ENCODE peak calls at places on chromosomes 12 and 14, in six cellular contexts. S is HepG2; C is choroid plexus epithelial cell; V is T-cell; Y is stimulated activated CD4-positive, alpha-beta T cell treated with anti-CD3 and anti-CD28 coated beads, Interleukin-4, amount 100 ng/mL, for 1 hour; T is stomach. J is an unnamed sample.

GRCh38 chr12:47097276-47097896 is 17.6 kb upstream of the AMIGO2 start:
- DNase-seq in V (no peak), C (no peak), T (no peak), Y (no peak), S (no peak), J (no peak)

GRCh38 chr12:60393093-60393492 is 797.3 kb downstream of the SLC16A7 start:
- DNase-seq in Y (no peak), V (no peak), S (no peak), T (no peak), C (no peak), J (no peak)

GRCh38 chr14:21090940-21091663 is 7.4 kb downstream of the ZNF219 start:
- DNase-seq in T (no peak), S (no peak), V (no peak), C (no peak), Y (no peak), J (no peak)

GRCh38 chr14:60061371-60061770 is 30.4 kb upstream of the PCNX4 start:
- DNase-seq in T (no peak), V (no peak), Y (no peak), C (peak), S (no peak), J (no peak)

GRCh38 chr14:105087963-105088811 is 23.0 kb upstream of the GPR132 start:
- DNase-seq in S (peak), V (no peak), T (peak), C (peak), Y (no peak), J (no peak)

GRCh38 chr12:45434094-45434493 is 218.2 kb downstream of the ANO6 start:
- DNase-seq in Y (no peak), S (no peak), C (no peak), T (no peak), V (no peak), J (no peak)

GRCh38 chr12:105888696-105889095 is 250.1 kb downstream of the NUAK1 start:
- DNase-seq in C (no peak), Y (no peak), S (no peak), V (no peak), T (no peak), J (no peak)

GRCh38 chr14:90519262-90519920 is 122.6 kb downstream of the CALM1 start:
- DNase-seq in T (no peak), C (no peak), Y (no peak), S (no peak), V (no peak), J (no peak)

GRCh38 chr12:4215862-4216541 is 57.6 kb upstream of the CCND2 start:
- DNase-seq in Y (no peak), C (no peak), S (no peak), T (no peak), V (no peak), J (no peak)

GRCh38 chr14:97056086-97056485 is 258.9 kb downstream of the VRK1 start:
- DNase-seq in C (no peak), Y (no peak), T (no peak), S (no peak), V (no peak), J (no peak)

GRCh38 chr12:108779998-108780688 is 48.8 kb upstream of the CORO1C start:
- DNase-seq in Y (no peak), C (no peak), V (no peak), S (no peak), T (no peak), J (no peak)

GRCh38 chr12:92593734-92594402 is 108.9 kb upstream of the PLEKHG7 start:
- DNase-seq in C (peak), V (peak), S (peak), Y (peak), T (peak), J (peak)

GRCh38 chr14:49250109-49250508 is 336.1 kb downstream of the RPS29 start:
- DNase-seq in V (no peak), S (no peak), C (no peak), T (no peak), Y (no peak), J (no peak)

GRCh38 chr12:64039285-64039871 is 182.7 kb downstream of the KICS2 start:
- DNase-seq in V (no peak), S (no peak), C (peak), T (peak), Y (no peak), J (no peak)

GRCh38 chr12:96047621-96048211 is 12.3 kb upstream of the LTA4H start:
- DNase-seq in C (peak), T (peak), S (peak), V (no peak), Y (no peak), J (no peak)

GRCh38 chr12:26187014-26187413 is 8.4 kb upstream of the SSPN start:
- DNase-seq in C (no peak), T (no peak), V (no peak), Y (no peak), S (no peak), J (no peak)

GRCh38 chr12:93526786-93527428 is 45.6 kb upstream of the SOCS2 start:
- DNase-seq in V (no peak), T (no peak), Y (no peak), C (peak), S (peak), J (no peak)

GRCh38 chr12:91870872-91871707 is 274.6 kb downstream of the BTG1 start:
- DNase-seq in Y (no peak), C (no peak), S (no peak), V (no peak), T (no peak), J (no peak)

GRCh38 chr14:49982522-49982951 is 89.7 kb downstream of the ARF6 start:
- DNase-seq in S (no peak), Y (no peak), T (no peak), C (peak), V (no peak), J (no peak)

GRCh38 chr14:68658029-68658509 is 134.8 kb downstream of the ZFP36L1 start:
- DNase-seq in S (no peak), V (no peak), Y (no peak), C (no peak), T (no peak), J (no peak)

GRCh38 chr14:103127861-103128598 is 4.8 kb downstream of the TNFAIP2 start:
- DNase-seq in Y (no peak), S (no peak), V (no peak), T (no peak), C (no peak), J (no peak)

GRCh38 chr12:54926246-54926645 is 58.3 kb downstream of the TESPA1 start:
- DNase-seq in S (no peak), V (no peak), Y (no peak), C (no peak), T (no peak), J (no peak)

J was measured in activated naive CD4-positive, alpha-beta T cell treated with anti-CD3 and anti-CD28 coated beads, Interleukin-2, amount 50 U/mL, for 16 hours.